ENCODE peak calls at places on chromosome 3, in four cellular contexts. X is GOT3, T is T-cell, K is tibial nerve. B is an unnamed sample.

GRCh38 chr3:184322731-184323487 is 8.5 kb downstream of the EIF4G1 start:
- DNase-seq in T (no peak), X (no peak), K (no peak), B (no peak)

GRCh38 chr3:97958796-97959195 is 13.4 kb downstream of the RIOX2 start:
- DNase-seq in X (no peak), K (no peak), T (no peak), B (no peak)

GRCh38 chr3:81315051-81315450 is 446.4 kb downstream of the GBE1 start:
- DNase-seq in K (no peak), X (no peak), T (no peak), B (no peak)

GRCh38 chr3:121562148-121562547 is 5.6 kb upstream of the ARGFX start:
- DNase-seq in X (no peak), T (no peak), K (no peak), B (no peak)

GRCh38 chr3:33271324-33271723 is 5.9 kb upstream of the FBXL2 start:
- DNase-seq in T (no peak), X (no peak), K (no peak), B (no peak)

GRCh38 chr3:45978348-45978747 is 17.3 kb downstream of the FYCO1 start:
- DNase-seq in K (no peak), X (no peak), T (peak; percentile 57), B (no peak)

GRCh38 chr3:187777331-187778046 is 32.2 kb upstream of the BCL6 start:
- DNase-seq in T (peak; percentile 28), K (no peak), X (no peak), B (no peak)

GRCh38 chr3:174023445-174023844 is 625.9 kb downstream of the NLGN1 start:
- DNase-seq in X (no peak), T (no peak), K (no peak), B (peak; percentile 87)

GRCh38 chr3:36969540-36970432 is 23.1 kb downstream of the EPM2AIP1 start:
- DNase-seq in K (no peak), X (no peak), T (peak; percentile 30), B (peak; percentile 22)

GRCh38 chr3:181913254-181913653 is 201.5 kb downstream of the SOX2 start:
- DNase-seq in X (no peak), K (no peak), T (no peak), B (no peak)

GRCh38 chr3:173410836-173411235 is 13.3 kb downstream of the NLGN1 start:
- DNase-seq in X (no peak), T (no peak), K (no peak), B (no peak)

GRCh38 chr3:27521179-27521871 is 37.1 kb upstream of the SLC4A7 start:
- DNase-seq in K (no peak), X (no peak), T (no peak), B (no peak)

GRCh38 chr3:67647390-67647878 is 7.0 kb downstream of the SUCLG2 start:
- DNase-seq in K (no peak), T (no peak), X (no peak), B (no peak)

GRCh38 chr3:36814071-36814717 is 49.8 kb upstream of the DCLK3 start:
- DNase-seq in K (no peak), X (no peak), T (no peak), B (no peak)

GRCh38 chr3:102299125-102299877 is 135.5 kb upstream of the ZPLD1 start:
- DNase-seq in X (no peak), T (no peak), K (no peak), B (no peak)

GRCh38 chr3:149277338-149277813 is 55.7 kb upstream of the CP start:
- DNase-seq in K (no peak), T (no peak), X (no peak), B (no peak)

GRCh38 chr3:77329161-77329560 is 289.3 kb downstream of the ROBO2 start:
- DNase-seq in T (no peak), X (no peak), K (no peak), B (no peak)

B was measured in NCI-H1694 treated with DMSO at 0.1 percent for 48 hours.